ENCODE peak calls at places on chromosomes 16 and 17, in nine cellular contexts. M is left ventricle myocardium superior; V is activated CD4-positive, alpha-beta T cell treated with anti-CD3 and anti-CD28 coated beads for 36 hours; T is GM19239; Y is RWPE2; J is activated gamma-delta T cell treated with anti-CD3 and anti-CD28 coated beads, Interleukin-2, amount 50 U/mL, for 16 hours; G is CD4-positive, alpha-beta T cell; I is Caki2; Q is skeletal muscle cell. C is an unnamed sample.

GRCh38 chr17:57540596-57540995 is 204.5 kb downstream of the CCDC182 start:
- DNase-seq in M (no peak), V (no peak), T (no peak), Y (no peak), J (no peak), G (no peak), I (no peak), Q (no peak), C (no peak)

GRCh38 chr17:60934723-60935122 is 257.1 kb downstream of the BCAS3 start:
- DNase-seq in M (no peak), V (no peak), T (no peak), Y (no peak), J (no peak), G (no peak), I (no peak), Q (no peak), C (no peak)

GRCh38 chr16:24611310-24611709 is 71.9 kb downstream of the RBBP6 start:
- DNase-seq in M (no peak), V (no peak), T (no peak), Y (no peak), J (no peak), G (no peak), I (no peak), Q (no peak), C (no peak)

GRCh38 chr17:33166472-33166871 is 126.6 kb downstream of the ASIC2 start:
- DNase-seq in M (no peak), V (no peak), T (no peak), Y (no peak), J (no peak), G (no peak), I (no peak), Q (no peak), C (no peak)

GRCh38 chr17:4394208-4395110 is 28.0 kb upstream of the UBE2G1 start:
- DNase-seq in M (no peak), V (no peak), T (no peak), Y (no peak), J (no peak), G (no peak), I (no peak), Q (no peak), C (no peak)

GRCh38 chr16:12898556-12898955 is 2.8 kb upstream of the SHISA9 start:
- DNase-seq in M (no peak), V (no peak), T (no peak), Y (no peak), J (no peak), G (no peak), I (no peak), Q (no peak), C (no peak)

GRCh38 chr17:7834554-7834890 is 505 bp downstream of the KDM6B start:
- DNase-seq in M (peak), V (peak), T (no peak), Y (no peak), J (peak), G (peak), I (peak), Q (no peak), C (no peak)

GRCh38 chr16:4580245-4580644 is 24.1 kb downstream of the C16orf96 start:
- DNase-seq in M (no peak), V (no peak), T (no peak), Y (no peak), J (no peak), G (no peak), I (no peak), Q (no peak), C (no peak)

GRCh38 chr17:65628637-65629036 is 67.2 kb upstream of the AXIN2 start:
- DNase-seq in M (no peak), V (no peak), T (no peak), Y (no peak), J (no peak), G (no peak), I (no peak), Q (no peak), C (no peak)

GRCh38 chr17:38798614-38799500 is 499 bp downstream of the PIP4K2B start:
- DNase-seq in M (peak), V (peak), T (peak), Y (peak), J (peak), G (peak), I (peak), Q (peak), C (no peak)

GRCh38 chr17:45436625-45437460 is 4.2 kb upstream of the ARHGAP27 start:
- DNase-seq in M (no peak), V (no peak), T (no peak), Y (no peak), J (no peak), G (no peak), I (no peak), Q (no peak), C (no peak)

GRCh38 chr17:73545633-73546032 is 98.6 kb downstream of the SDK2 start:
- DNase-seq in M (peak), V (no peak), T (no peak), Y (peak), J (no peak), G (no peak), I (no peak), Q (no peak), C (no peak)

GRCh38 chr16:1792836-1793577 is 498 bp downstream of the IGFALS start:
- DNase-seq in M (peak), V (no peak), T (no peak), Y (peak), J (no peak), G (no peak), I (no peak), Q (no peak), C (no peak)

GRCh38 chr16:83680980-83681379 is 126.8 kb upstream of the HSBP1 start:
- DNase-seq in M (no peak), V (no peak), T (no peak), Y (no peak), J (no peak), G (no peak), I (no peak), Q (no peak), C (no peak)